ENCODE peak calls at places on chromosomes 11 and 22, in seven cellular contexts. One of them, this sample, is unnamed.

GRCh38 chr11:104487035-104487775 is 323.3 kb upstream of the PDGFD start:
- DNase-seq in WERI-Rb-1: no peak
- DNase-seq in GM18507: no peak
- DNase-seq in posterior vena cava: no peak
- DNase-seq in Caco-2: no peak
- DNase-seq in iris pigment epithelial cell: peak
- DNase-seq in T-helper 17 cell: no peak
- DNase-seq in this sample: no peak

GRCh38 chr11:109734602-109735001 is 312.6 kb downstream of the C11orf87 start:
- DNase-seq in WERI-Rb-1: no peak
- DNase-seq in GM18507: no peak
- DNase-seq in posterior vena cava: no peak
- DNase-seq in Caco-2: no peak
- DNase-seq in iris pigment epithelial cell: no peak
- DNase-seq in T-helper 17 cell: no peak
- DNase-seq in this sample: no peak

GRCh38 chr11:2143652-2144548 is 4.7 kb upstream of the IGF2 start:
- DNase-seq in WERI-Rb-1: no peak
- DNase-seq in GM18507: no peak
- DNase-seq in posterior vena cava: no peak
- DNase-seq in Caco-2: no peak
- DNase-seq in iris pigment epithelial cell: no peak
- DNase-seq in T-helper 17 cell: no peak
- DNase-seq in this sample: no peak

GRCh38 chr11:14384338-14384737 is 25.4 kb upstream of the RRAS2 start:
- DNase-seq in WERI-Rb-1: no peak
- DNase-seq in GM18507: no peak
- DNase-seq in posterior vena cava: no peak
- DNase-seq in Caco-2: no peak
- DNase-seq in iris pigment epithelial cell: peak
- DNase-seq in T-helper 17 cell: no peak
- DNase-seq in this sample: no peak

GRCh38 chr11:24295360-24295759 is 201.5 kb upstream of the LUZP2 start:
- DNase-seq in WERI-Rb-1: no peak
- DNase-seq in GM18507: no peak
- DNase-seq in posterior vena cava: no peak
- DNase-seq in Caco-2: no peak
- DNase-seq in iris pigment epithelial cell: peak
- DNase-seq in T-helper 17 cell: no peak
- DNase-seq in this sample: no peak

GRCh38 chr22:48240935-48241230 is 1478.4 kb downstream of the TBC1D22A start:
- DNase-seq in WERI-Rb-1: no peak
- DNase-seq in GM18507: no peak
- DNase-seq in posterior vena cava: no peak
- DNase-seq in Caco-2: no peak
- DNase-seq in iris pigment epithelial cell: no peak
- DNase-seq in T-helper 17 cell: no peak
- DNase-seq in this sample: no peak

GRCh38 chr11:122617297-122617696 is 38.2 kb upstream of the UBASH3B start:
- DNase-seq in WERI-Rb-1: no peak
- DNase-seq in GM18507: no peak
- DNase-seq in posterior vena cava: no peak
- DNase-seq in Caco-2: no peak
- DNase-seq in iris pigment epithelial cell: no peak
- DNase-seq in T-helper 17 cell: no peak
- DNase-seq in this sample: no peak

GRCh38 chr22:50620861-50621490 is 7.0 kb downstream of the ARSA start:
- DNase-seq in WERI-Rb-1: no peak
- DNase-seq in GM18507: no peak
- DNase-seq in posterior vena cava: no peak
- DNase-seq in Caco-2: no peak
- DNase-seq in iris pigment epithelial cell: no peak
- DNase-seq in T-helper 17 cell: peak
- DNase-seq in this sample: no peak

GRCh38 chr22:39859903-39860588 is 33.5 kb downstream of the ENTHD1 start:
- DNase-seq in WERI-Rb-1: no peak
- DNase-seq in GM18507: no peak
- DNase-seq in posterior vena cava: no peak
- DNase-seq in Caco-2: no peak
- DNase-seq in iris pigment epithelial cell: no peak
- DNase-seq in T-helper 17 cell: no peak
- DNase-seq in this sample: no peak

GRCh38 chr11:128302425-128303186 is 284.8 kb downstream of the ETS1 start:
- DNase-seq in WERI-Rb-1: no peak
- DNase-seq in GM18507: no peak
- DNase-seq in posterior vena cava: no peak
- DNase-seq in Caco-2: no peak
- DNase-seq in iris pigment epithelial cell: no peak
- DNase-seq in T-helper 17 cell: peak
- DNase-seq in this sample: no peak